ENCODE peak calls at places on chromosome 17, in six cellular contexts. W is AG04450, V is HCEC 1CT, B is cardiac septum, Y is AG09309, A is cardiac fibroblast. O is an unnamed sample.
A peak's percentile ranks its signal among the peaks of the same experiment; 100 is the strongest.

GRCh38 chr17:56499799-56500388 is 93.6 kb upstream of the NOG start:
- DNase-seq in W (no peak), V (peak; percentile 14), B (no peak), Y (no peak), A (peak; percentile 7), O (peak; percentile 57)

GRCh38 chr17:3935140-3935542 is 18.9 kb upstream of the P2RX1 start:
- DNase-seq in W (peak; percentile 37), V (peak; percentile 64), B (peak; percentile 85), Y (no peak), A (peak; percentile 85), O (peak; percentile 84)

GRCh38 chr17:60142872-60143499 is 6.8 kb upstream of the CA4 start:
- DNase-seq in W (peak; percentile 63), V (peak; percentile 92), B (peak; percentile 93), Y (peak; percentile 62), A (peak; percentile 92), O (peak; percentile 94)

GRCh38 chr17:31702040-31702439 is 157.0 kb downstream of the COPRS start:
- DNase-seq in W (no peak), V (no peak), B (no peak), Y (no peak), A (no peak), O (no peak)

GRCh38 chr17:34314279-34314678 is 5.0 kb upstream of the CCL8 start:
- DNase-seq in W (no peak), V (peak; percentile 66), B (no peak), Y (peak; percentile 66), A (peak; percentile 95), O (no peak)

GRCh38 chr17:76515291-76515949 is 14.2 kb upstream of the RHBDF2 start:
- DNase-seq in W (peak; percentile 65), V (peak; percentile 91), B (no peak), Y (peak; percentile 99), A (peak; percentile 96), O (no peak)

GRCh38 chr17:44906010-44906646 is 6.9 kb upstream of the EFTUD2 start:
- DNase-seq in W (peak; percentile 73), V (peak; percentile 96), B (no peak), Y (peak; percentile 88), A (peak; percentile 89), O (peak; percentile 46)

GRCh38 chr17:16352838-16353701 is at the start of gene CENPV:
- DNase-seq in W (no peak), V (peak; percentile 52), B (peak; percentile 77), Y (no peak), A (peak; percentile 46), O (peak; percentile 78)

GRCh38 chr17:44387773-44388172 is 1.7 kb downstream of the ITGA2B start:
- DNase-seq in W (no peak), V (no peak), B (no peak), Y (no peak), A (no peak), O (no peak)

GRCh38 chr17:47267354-47267828 is 13.8 kb downstream of the ITGB3 start:
- DNase-seq in W (peak; percentile 59), V (peak; percentile 93), B (no peak), Y (peak; percentile 92), A (peak; percentile 55), O (no peak)

GRCh38 chr17:28901866-28902818 is 737 bp downstream of the DHRS13 start:
- DNase-seq in W (no peak), V (no peak), B (no peak), Y (no peak), A (peak; percentile 31), O (peak; percentile 67)

GRCh38 chr17:18146980-18147379 is 36.6 kb upstream of the ALKBH5 start:
- DNase-seq in W (no peak), V (no peak), B (no peak), Y (no peak), A (no peak), O (no peak)

GRCh38 chr17:46044286-46044928 is 45.4 kb downstream of the STH start:
- DNase-seq in W (peak; percentile 82), V (peak; percentile 88), B (no peak), Y (peak; percentile 79), A (peak; percentile 96), O (peak; percentile 81)

GRCh38 chr17:63503330-63503685 is 19.9 kb upstream of the KCNH6 start:
- DNase-seq in W (no peak), V (no peak), B (no peak), Y (no peak), A (no peak), O (no peak)

O was measured in A673.